ENCODE peak calls at places on chromosomes 16 and 17, in seven cellular contexts. D, H, Y, X, V, Q and I are unnamed samples.

GRCh38 chr17:17551361-17551760 is 40.1 kb downstream of the PEMT start:
- DNase-seq in D (no peak), V (no peak), Y (no peak), Q (no peak), H (no peak), X (no peak), I (no peak)

GRCh38 chr16:10554569-10554968 is 25.8 kb downstream of the EMP2 start:
- DNase-seq in H (no peak), V (no peak), Y (no peak), D (no peak), X (no peak), Q (no peak), I (no peak)

GRCh38 chr16:78385406-78385805 is 286.0 kb downstream of the WWOX start:
- DNase-seq in Y (no peak), D (no peak), X (no peak), Q (no peak), V (no peak), H (no peak), I (peak; percentile 53)

GRCh38 chr17:40854175-40854814 is 12.7 kb downstream of the KRT12 start:
- DNase-seq in D (no peak), V (peak; percentile 87), Y (no peak), Q (no peak), H (peak; percentile 58), X (peak; percentile 63), I (no peak)

GRCh38 chr16:5056347-5056746 is 9.4 kb downstream of the C16orf89 start:
- DNase-seq in Q (no peak), X (peak; percentile 18), V (no peak), H (peak; percentile 45), D (no peak), Y (no peak), I (no peak)

GRCh38 chr16:22353933-22354541 is 20.4 kb downstream of the CDR2 start:
- DNase-seq in Q (no peak), V (no peak), Y (no peak), X (no peak), H (no peak), D (no peak), I (no peak)

GRCh38 chr16:10728035-10728462 is 15.6 kb upstream of the NUBP1 start:
- DNase-seq in X (no peak), Q (no peak), Y (no peak), D (no peak), V (no peak), H (no peak), I (no peak)

GRCh38 chr16:71924710-71925109 is 29.4 kb downstream of the IST1 start:
- DNase-seq in V (no peak), X (no peak), D (no peak), Y (no peak), Q (no peak), H (no peak), I (no peak)

GRCh38 chr17:68533887-68534700 is 21.9 kb downstream of the PRKAR1A start:
- DNase-seq in Q (no peak), H (no peak), Y (no peak), D (no peak), X (no peak), V (no peak), I (no peak)

GRCh38 chr16:70780546-70780945 is 20.4 kb downstream of the VAC14 start:
- DNase-seq in Q (no peak), X (no peak), Y (no peak), H (no peak), V (no peak), D (no peak), I (no peak)

GRCh38 chr17:51703364-51704341 is 443.3 kb downstream of the UTP18 start:
- DNase-seq in X (peak; percentile 2), Y (peak; percentile 24), V (no peak), Q (no peak), D (no peak), H (peak; percentile 0), I (no peak)

GRCh38 chr16:70770968-70771552 is 29.9 kb downstream of the VAC14 start:
- DNase-seq in X (peak; percentile 58), Q (peak; percentile 27), H (peak; percentile 53), V (peak; percentile 50), D (peak; percentile 25), Y (peak; percentile 30), I (peak; percentile 65)

GRCh38 chr17:30379303-30380105 is 777 bp downstream of the CPD start:
- DNase-seq in V (no peak), D (no peak), Q (peak; percentile 69), X (no peak), H (peak; percentile 13), Y (no peak), I (peak; percentile 18)

GRCh38 chr16:84839956-84840355 is 20.2 kb downstream of the CRISPLD2 start:
- DNase-seq in Y (no peak), V (peak; percentile 57), X (peak; percentile 92), Q (no peak), D (no peak), H (peak; percentile 95), I (no peak)

GRCh38 chr16:17927015-17927414 is 409.5 kb downstream of the NPIPA8 start:
- DNase-seq in V (no peak), Y (no peak), D (no peak), H (no peak), Q (no peak), X (no peak), I (no peak)

GRCh38 chr16:75593825-75594820 is 27.9 kb downstream of the GABARAPL2 start:
- DNase-seq in H (peak; percentile 76), X (peak; percentile 49), D (peak; percentile 76), Y (no peak), V (no peak), Q (peak; percentile 64), I (no peak)

GRCh38 chr16:82360024-82360783 is 190.2 kb upstream of the MPHOSPH6 start:
- DNase-seq in Q (no peak), D (no peak), V (no peak), X (no peak), Y (no peak), H (peak; percentile 17), I (no peak)

GRCh38 chr16:83725313-83725712 is 82.5 kb upstream of the HSBP1 start:
- DNase-seq in Y (no peak), D (no peak), H (no peak), X (no peak), V (no peak), Q (no peak), I (no peak)

GRCh38 chr17:628089-628488 is 86.5 kb downstream of the VPS53 start:
- DNase-seq in V (no peak), Y (no peak), D (no peak), Q (no peak), X (no peak), H (no peak), I (no peak)

GRCh38 chr17:7204828-7205461 is 14.7 kb downstream of the DLG4 start:
- DNase-seq in V (peak; percentile 76), Q (peak; percentile 93), H (peak; percentile 81), X (peak; percentile 79), D (peak; percentile 66), Y (peak; percentile 85), I (peak; percentile 82)